ENCODE peak calls at places on chromosomes 2 and 18, in five cellular contexts. D is neural crest cell, B is CD14-positive monocyte, L is osteocyte, W is astrocyte of the spinal cord. P is an unnamed sample.
A peak's percentile ranks its signal among the peaks of the same experiment; 100 is the strongest.

GRCh38 chr2:119352357-119352756 is 14.3 kb downstream of the C2orf76 start:
- DNase-seq in D (no peak), B (no peak), L (no peak), W (no peak), P (no peak)

GRCh38 chr2:105797298-105797819 is 52.6 kb downstream of the NCK2 start:
- DNase-seq in D (no peak), B (no peak), L (no peak), W (no peak), P (no peak)

GRCh38 chr2:85400023-85400422 is 10.1 kb downstream of the CAPG start:
- DNase-seq in D (no peak), B (no peak), L (no peak), W (no peak), P (no peak)

GRCh38 chr2:160051374-160051800 is 11.0 kb downstream of the PLA2R1 start:
- DNase-seq in D (no peak), B (no peak), L (no peak), W (no peak), P (no peak)

GRCh38 chr2:9990735-9991134 is 39.2 kb downstream of the GRHL1 start:
- DNase-seq in D (no peak), B (no peak), L (no peak), W (no peak), P (no peak)

GRCh38 chr2:1601471-1602358 is 142.6 kb downstream of the PXDN start:
- DNase-seq in D (peak; percentile 49), B (peak; percentile 42), L (no peak), W (no peak), P (no peak)

GRCh38 chr2:149894760-149895159 is 307.2 kb upstream of the MMADHC start:
- DNase-seq in D (no peak), B (no peak), L (no peak), W (peak; percentile 18), P (no peak)

GRCh38 chr2:181682795-181683517 is 2.6 kb upstream of the NEUROD1 start:
- DNase-seq in D (no peak), B (no peak), L (no peak), W (no peak), P (no peak)

GRCh38 chr2:207928079-207928478 is 97.2 kb downstream of the PLEKHM3 start:
- DNase-seq in D (no peak), B (no peak), L (no peak), W (no peak), P (no peak)

GRCh38 chr2:39469807-39470206 is 32.7 kb upstream of the MAP4K3 start:
- DNase-seq in D (no peak), B (no peak), L (no peak), W (peak; percentile 58), P (peak; percentile 53)

GRCh38 chr18:69874058-69874457 is 73.6 kb downstream of the CD226 start:
- DNase-seq in D (no peak), B (no peak), L (no peak), W (peak; percentile 4), P (no peak)

GRCh38 chr2:47070920-47071824 is 83.9 kb downstream of the STPG4 start:
- DNase-seq in D (no peak), B (peak; percentile 88), L (no peak), W (peak; percentile 88), P (no peak)

GRCh38 chr2:223467194-223467593 is 135.0 kb downstream of the SCG2 start:
- DNase-seq in D (no peak), B (no peak), L (no peak), W (no peak), P (no peak)

GRCh38 chr2:130967020-130967495 is 126.2 kb downstream of the FAM168B start:
- DNase-seq in D (no peak), B (no peak), L (peak; percentile 62), W (no peak), P (no peak)

GRCh38 chr2:167935803-167936110 is 311.6 kb downstream of the STK39 start:
- DNase-seq in D (no peak), B (no peak), L (no peak), W (no peak), P (no peak)

GRCh38 chr2:173982918-173983317 is 17.7 kb upstream of the SP3 start:
- DNase-seq in D (no peak), B (no peak), L (no peak), W (peak; percentile 78), P (no peak)

GRCh38 chr2:215920244-215921100 is 92.9 kb downstream of the MREG start:
- DNase-seq in D (peak; percentile 66), B (peak; percentile 57), L (peak; percentile 88), W (peak; percentile 89), P (peak; percentile 72)

GRCh38 chr2:70936979-70937811 is 1.5 kb downstream of the ATP6V1B1 start:
- DNase-seq in D (no peak), B (no peak), L (peak; percentile 76), W (no peak), P (no peak)

GRCh38 chr18:72180689-72181088 is 363.5 kb downstream of the CBLN2 start:
- DNase-seq in D (no peak), B (no peak), L (no peak), W (no peak), P (no peak)

GRCh38 chr18:24479371-24479770 is 18.9 kb downstream of the HRH4 start:
- DNase-seq in D (no peak), B (no peak), L (no peak), W (no peak), P (no peak)

GRCh38 chr2:171703574-171704347 is 16.5 kb downstream of the DYNC1I2 start:
- DNase-seq in D (no peak), B (no peak), L (no peak), W (peak; percentile 32), P (no peak)

GRCh38 chr18:22711381-22711717 is 221.8 kb upstream of the RBBP8 start:
- DNase-seq in D (no peak), B (no peak), L (no peak), W (no peak), P (no peak)

GRCh38 chr2:3971313-3972192 is 268.2 kb downstream of the DCDC2C start:
- DNase-seq in D (no peak), B (no peak), L (no peak), W (no peak), P (no peak)

GRCh38 chr2:238493880-238494572 is 67.3 kb downstream of the ASB1 start:
- DNase-seq in D (no peak), B (no peak), L (no peak), W (no peak), P (no peak)

GRCh38 chr18:9082763-9083510 is 19.6 kb upstream of the NDUFV2 start:
- DNase-seq in D (no peak), B (no peak), L (no peak), W (no peak), P (no peak)

GRCh38 chr2:190197143-190197720 is 122.4 kb downstream of the HIBCH start:
- DNase-seq in D (no peak), B (no peak), L (no peak), W (no peak), P (no peak)

GRCh38 chr18:59051470-59052165 is 88.1 kb upstream of the SEC11C start:
- DNase-seq in D (no peak), B (no peak), L (no peak), W (no peak), P (no peak)

GRCh38 chr2:50143822-50144575 is 887.9 kb downstream of the NRXN1 start:
- DNase-seq in D (peak; percentile 3), B (no peak), L (no peak), W (peak; percentile 53), P (no peak)

GRCh38 chr2:127170452-127171197 is 49.5 kb downstream of the CYP27C1 start:
- DNase-seq in D (no peak), B (no peak), L (no peak), W (no peak), P (no peak)

GRCh38 chr2:157439792-157440186 is 4.1 kb downstream of the CYTIP start:
- DNase-seq in D (no peak), B (no peak), L (no peak), W (no peak), P (no peak)

GRCh38 chr2:47288864-47289263 is 114.1 kb upstream of the MSH2 start:
- DNase-seq in D (no peak), B (no peak), L (no peak), W (peak; percentile 54), P (no peak)

GRCh38 chr18:76396792-76397191 is 98.2 kb downstream of the ZNF516 start:
- DNase-seq in D (no peak), B (no peak), L (no peak), W (no peak), P (no peak)

GRCh38 chr18:12307871-12308385 is at the start of gene TUBB6:
- DNase-seq in D (peak; percentile 54), B (no peak), L (peak; percentile 93), W (peak; percentile 78), P (peak; percentile 65)
- TF ChIP-seq CTCF in D (no peak), B (no peak), L (peak; percentile 24), W (no peak), P (no peak)

DNA sequence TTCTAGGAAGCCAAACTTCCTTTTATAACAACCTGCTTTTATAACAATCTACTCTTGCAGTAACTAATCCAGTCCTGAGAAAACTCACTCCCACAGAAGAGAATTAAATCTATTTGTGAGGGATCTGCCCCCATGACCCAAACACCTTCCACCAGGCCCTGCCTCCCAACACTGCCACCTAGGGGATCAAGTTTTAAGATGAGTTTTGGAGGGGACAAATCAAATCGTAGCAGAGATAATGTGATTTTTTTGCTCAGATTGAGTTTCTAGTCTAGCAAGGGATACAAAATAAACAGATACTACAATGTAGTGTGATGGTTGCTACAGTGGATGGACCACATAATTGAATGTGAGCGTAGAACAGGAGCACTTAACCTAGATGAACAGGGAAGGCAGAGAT is 52.2 kb downstream of the NCOA1 start:
- DNase-seq in D (no peak), B (no peak), L (no peak), W (no peak), P (no peak)
- TF ChIP-seq CTCF in D (no peak), B (peak; percentile 39), L (no peak), W (peak; percentile 14), P (no peak)

GRCh38 chr18:30888344-30888743 is 154.2 kb downstream of the DSC3 start:
- DNase-seq in D (no peak), B (no peak), L (no peak), W (no peak), P (no peak)

GRCh38 chr18:30886998-30887397 is 155.5 kb downstream of the DSC3 start:
- DNase-seq in D (no peak), B (no peak), L (no peak), W (no peak), P (no peak)

GRCh38 chr18:30889582-30890301 is 152.8 kb downstream of the DSC3 start:
- DNase-seq in D (no peak), B (no peak), L (no peak), W (peak; percentile 50), P (no peak)
- TF ChIP-seq CTCF in D (peak; percentile 70), B (no peak), L (peak; percentile 62), W (peak; percentile 47), P (no peak)

GRCh38 chr2:27356382-27357181 is at the start of gene GTF3C2:
- DNase-seq in D (peak; percentile 90), B (peak; percentile 94), L (peak; percentile 98), W (peak; percentile 98), P (peak; percentile 91)
- TF ChIP-seq CTCF in D (no peak), B (no peak), L (no peak), W (no peak), P (no peak)

P was measured in mesothelial cell of epicardium.